ENCODE peak calls at places on chromosomes 12 and 14, in four cellular contexts. X, Y, S and A are unnamed samples.

GRCh38 chr12:26872623-26873022 is 39.6 kb upstream of the ITPR2 start:
- DNase-seq in Y (no peak), X (no peak), S (no peak), A (no peak)

GRCh38 chr14:32102152-32102787 is 25.2 kb downstream of the ARHGAP5 start:
- DNase-seq in S (no peak), Y (no peak), X (no peak), A (no peak)

GRCh38 chr12:509494-509893 is 49.8 kb downstream of the B4GALNT3 start:
- DNase-seq in S (no peak), Y (peak; percentile 79), X (no peak), A (peak; percentile 29)

GRCh38 chr14:57085801-57086200 is 182.9 kb downstream of the EXOC5 start:
- DNase-seq in S (no peak), X (no peak), Y (no peak), A (no peak)

GRCh38 chr12:77535734-77536133 is 295.0 kb upstream of the NAV3 start:
- DNase-seq in Y (no peak), S (no peak), X (no peak), A (no peak)

GRCh38 chr14:105498430-105499255 is 7.6 kb downstream of the TEDC1 start:
- DNase-seq in Y (no peak), X (peak; percentile 39), S (no peak), A (no peak)

GRCh38 chr14:69038449-69039286 is 59.6 kb upstream of the ACTN1 start:
- DNase-seq in Y (peak; percentile 85), S (no peak), X (no peak), A (peak; percentile 88)

GRCh38 chr14:93980464-93981201 is 4.3 kb upstream of the ASB2 start:
- DNase-seq in X (no peak), S (no peak), Y (no peak), A (peak; percentile 74)

GRCh38 chr14:53450871-53451270 is 297.7 kb upstream of the DDHD1 start:
- DNase-seq in Y (no peak), S (no peak), X (no peak), A (no peak)

DNA sequence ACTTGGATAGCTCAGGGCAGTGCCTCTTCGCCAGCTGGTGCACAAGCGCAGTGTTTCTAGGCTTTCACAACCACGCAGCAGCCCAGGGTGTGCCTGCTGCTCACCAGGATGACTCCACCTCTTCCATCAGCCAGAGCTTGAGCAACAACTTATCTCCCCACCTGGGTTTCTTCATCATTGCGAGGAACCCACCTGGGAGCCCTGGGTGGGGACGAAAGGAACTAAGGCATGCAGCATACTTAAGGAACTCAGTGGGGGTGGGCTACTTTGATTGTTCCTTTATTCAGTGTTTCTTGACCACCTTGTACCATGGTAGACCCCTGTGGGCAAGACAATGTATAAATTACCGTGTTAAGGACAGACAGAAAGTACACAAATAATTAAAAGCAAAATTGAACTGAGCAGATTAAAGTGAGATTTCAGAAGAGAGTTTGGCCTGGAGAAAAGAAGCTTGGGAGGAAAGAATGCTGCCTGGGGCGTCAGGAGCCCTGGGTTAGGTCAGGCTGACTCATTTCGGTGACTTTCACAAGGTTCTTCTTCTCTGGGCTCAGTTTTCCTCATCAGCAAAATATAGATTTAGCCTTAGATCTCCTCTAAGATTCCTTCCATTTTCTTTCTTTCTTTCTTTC is 22.9 kb downstream of the KRT18 start:
- DNase-seq in Y (peak; percentile 91), X (peak; percentile 79), S (no peak), A (peak; percentile 75)
- H3K4me2 ChIP-seq in Y (no peak overlapping the region), X (no peak overlapping the region), S (peak overlapping the region; percentile 24), A (no peak overlapping the region)

GRCh38 chr14:103442288-103442687 is 57.1 kb downstream of the MARK3 start:
- DNase-seq in X (no peak), S (no peak), Y (no peak), A (peak; percentile 78)
- H4K5ac ChIP-seq in X (no peak overlapping the region), S (no peak overlapping the region), Y (no peak overlapping the region), A (no peak overlapping the region)

GRCh38 chr12:12872934-12873275 is 18.5 kb upstream of the GPRC5A start:
- DNase-seq in X (no peak), S (no peak), Y (no peak), A (peak; percentile 83)
- H3K18ac ChIP-seq in X (no peak overlapping the region), S (no peak overlapping the region), Y (no peak overlapping the region), A (peak overlapping the region; percentile 93)

DNA sequence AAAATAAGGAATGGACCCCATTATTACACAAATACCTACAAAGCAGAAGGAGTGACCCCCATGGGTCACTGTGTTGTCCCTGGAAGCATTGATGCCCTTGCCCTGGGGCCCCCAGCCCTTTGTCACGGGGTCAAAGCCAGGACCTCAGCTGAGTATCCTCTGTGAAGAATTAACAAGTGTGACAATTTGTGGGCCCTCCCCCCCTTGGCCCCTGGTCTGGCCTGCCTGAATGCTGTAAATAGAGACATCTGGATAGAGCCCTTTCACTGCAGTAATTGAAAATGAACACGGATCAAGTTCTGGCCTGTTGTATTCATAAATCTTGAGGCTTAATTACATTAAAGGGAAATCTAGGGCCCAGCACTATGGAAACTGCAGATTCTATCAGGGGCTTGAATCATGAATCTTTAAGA is 72.7 kb downstream of the C12orf42 start:
- DNase-seq in S (no peak), Y (no peak), X (no peak), A (no peak)
- H3K4me2 ChIP-seq in S (no peak overlapping the region), Y (no peak overlapping the region), X (no peak overlapping the region), A (no peak overlapping the region)

DNA sequence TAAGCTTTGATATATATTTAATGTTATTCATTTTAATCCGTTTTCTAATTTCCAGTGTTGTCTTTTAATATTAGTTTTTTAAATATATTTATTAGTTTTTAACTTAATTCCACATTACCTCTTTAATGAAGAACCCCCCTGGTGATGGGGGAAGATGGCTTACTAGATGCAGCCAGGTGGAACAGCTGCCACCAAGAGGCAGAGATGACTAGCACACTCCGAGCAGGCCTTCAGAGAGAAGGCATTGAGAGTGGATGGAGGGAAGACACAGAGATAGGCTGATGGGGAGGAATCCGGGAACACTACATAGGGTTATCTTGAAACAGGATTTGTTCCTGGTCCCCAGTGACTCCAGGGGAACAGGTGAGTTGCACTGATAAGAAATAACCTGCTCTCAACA is 771.6 kb downstream of the LRFN5 start:
- DNase-seq in Y (peak; percentile 50), S (no peak), X (peak; percentile 35), A (no peak)
- H4K5ac ChIP-seq in Y (no peak overlapping the region), S (no peak overlapping the region), X (no peak overlapping the region), A (no peak overlapping the region)

DNA sequence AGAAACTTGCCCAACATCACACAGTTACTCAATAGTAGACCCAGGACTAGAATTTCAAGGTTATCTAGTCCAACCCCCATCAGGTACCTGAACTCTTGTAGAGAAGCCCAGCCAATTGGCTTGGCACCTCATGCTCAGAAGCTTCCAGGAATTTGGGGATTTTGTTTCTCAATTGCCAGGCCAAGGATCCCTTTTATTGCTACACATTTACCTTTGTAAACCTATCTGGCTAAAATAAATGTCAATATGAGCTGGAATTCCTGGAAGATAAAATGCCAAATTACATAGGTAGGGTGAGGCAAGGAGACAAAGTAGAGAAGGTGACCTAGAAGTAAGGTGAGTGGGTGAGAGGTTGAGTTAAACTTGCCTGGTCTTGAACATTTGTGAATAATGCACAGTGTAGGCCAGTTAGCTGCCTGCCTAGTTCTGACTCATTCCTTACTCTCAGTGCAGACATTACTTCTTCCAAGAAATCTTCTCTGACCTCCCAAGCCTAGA is 36.3 kb downstream of the SDR9C7 start:
- DNase-seq in Y (no peak), S (no peak), X (no peak), A (peak; percentile 4)
- H3K18ac ChIP-seq in Y (no peak overlapping the region), S (no peak overlapping the region), X (no peak overlapping the region), A (no peak overlapping the region)

GRCh38 chr12:53069621-53070410 is 9.4 kb downstream of the SPRYD3 start:
- DNase-seq in X (peak; percentile 29), S (no peak), Y (no peak), A (no peak)

GRCh38 chr12:53071591-53072551 is 7.3 kb downstream of the SPRYD3 start:
- DNase-seq in Y (peak; percentile 65), X (peak; percentile 34), S (no peak), A (peak; percentile 33)

GRCh38 chr12:53068811-53069585 is 10.2 kb downstream of the SPRYD3 start:
- DNase-seq in X (peak; percentile 34), Y (no peak), S (no peak), A (no peak)

GRCh38 chr12:53067993-53068770 is 11.0 kb downstream of the SPRYD3 start:
- DNase-seq in Y (no peak), X (no peak), S (no peak), A (no peak)

DNA sequence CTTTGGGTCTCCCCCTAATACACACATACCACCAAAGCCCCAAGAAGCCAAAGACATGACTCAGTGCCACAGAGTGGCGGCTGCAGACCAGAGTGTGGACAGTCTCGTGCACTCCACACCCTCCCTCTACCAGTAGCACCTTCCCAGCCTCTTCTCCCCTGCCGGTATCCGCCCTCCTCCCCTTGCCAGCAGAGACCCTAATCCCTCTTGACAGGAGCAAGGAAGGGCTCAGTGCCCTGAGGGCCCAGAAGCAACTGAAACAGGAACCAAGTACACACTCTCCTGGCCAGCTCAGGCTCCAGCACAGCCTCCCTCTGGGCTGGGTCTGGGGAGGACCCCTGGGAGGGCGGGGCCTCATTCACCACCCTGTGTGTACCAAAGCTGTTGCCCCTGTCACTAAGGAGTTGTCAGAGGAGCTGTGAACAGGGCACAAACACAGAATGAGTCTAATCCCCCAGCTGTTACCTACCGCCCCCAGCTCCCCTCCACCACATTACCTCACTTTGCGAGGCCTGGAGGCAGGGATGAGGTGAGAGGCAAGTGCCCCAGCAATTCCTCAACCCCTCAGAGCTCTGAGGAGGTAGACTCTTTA is 8.2 kb downstream of the SPRYD3 start:
- DNase-seq in S (no peak), Y (peak; percentile 70), X (peak; percentile 39), A (no peak)
- H3K4me2 ChIP-seq in S (no peak overlapping the region), Y (no peak overlapping the region), X (no peak overlapping the region), A (no peak overlapping the region)